ENCODE peak calls at places on chromosomes 12 and 14, in six cellular contexts. One of them, this sample, is unnamed.

GRCh38 chr14:77615231-77616132 is 955 bp downstream of the SPTLC2 start:
- DNase-seq in NCI-H2081: no peak
- DNase-seq in DMS153: no peak
- DNase-seq in pancreas: no peak
- DNase-seq in cerebellar cortex: peak; percentile 41
- DNase-seq in activated gamma-delta T cell treated with Interleukin-2 at 50 U/mL for 16 hours: peak; percentile 3
- DNase-seq in this sample: peak; percentile 46

GRCh38 chr14:85817430-85817829 is 287.5 kb downstream of the FLRT2 start:
- DNase-seq in NCI-H2081: no peak
- DNase-seq in DMS153: no peak
- DNase-seq in pancreas: no peak
- DNase-seq in cerebellar cortex: no peak
- DNase-seq in activated gamma-delta T cell treated with Interleukin-2 at 50 U/mL for 16 hours: no peak
- DNase-seq in this sample: no peak

GRCh38 chr14:81137316-81137715 is 83.4 kb downstream of the GTF2A1 start:
- DNase-seq in NCI-H2081: no peak
- DNase-seq in DMS153: no peak
- DNase-seq in pancreas: no peak
- DNase-seq in cerebellar cortex: no peak
- DNase-seq in activated gamma-delta T cell treated with Interleukin-2 at 50 U/mL for 16 hours: no peak
- DNase-seq in this sample: peak; percentile 79

GRCh38 chr14:91511014-91511466 is 930 bp upstream of the PPP4R3A start:
- DNase-seq in NCI-H2081: no peak
- DNase-seq in DMS153: no peak
- DNase-seq in pancreas: peak; percentile 22
- DNase-seq in cerebellar cortex: peak; percentile 53
- DNase-seq in activated gamma-delta T cell treated with Interleukin-2 at 50 U/mL for 16 hours: no peak
- DNase-seq in this sample: no peak

GRCh38 chr14:75084513-75084912 is 15.1 kb downstream of the ZC2HC1C start:
- DNase-seq in NCI-H2081: no peak
- DNase-seq in DMS153: no peak
- DNase-seq in pancreas: no peak
- DNase-seq in cerebellar cortex: no peak
- DNase-seq in activated gamma-delta T cell treated with Interleukin-2 at 50 U/mL for 16 hours: no peak
- DNase-seq in this sample: no peak

GRCh38 chr14:88323520-88324199 is 591 bp upstream of the KCNK10 start:
- DNase-seq in NCI-H2081: peak; percentile 42
- DNase-seq in DMS153: no peak
- DNase-seq in pancreas: peak; percentile 14
- DNase-seq in cerebellar cortex: no peak
- DNase-seq in activated gamma-delta T cell treated with Interleukin-2 at 50 U/mL for 16 hours: no peak
- DNase-seq in this sample: peak; percentile 27

GRCh38 chr14:96631621-96632362 is 129.6 kb downstream of the PAPOLA start:
- DNase-seq in NCI-H2081: no peak
- DNase-seq in DMS153: no peak
- DNase-seq in pancreas: no peak
- DNase-seq in cerebellar cortex: no peak
- DNase-seq in activated gamma-delta T cell treated with Interleukin-2 at 50 U/mL for 16 hours: no peak
- DNase-seq in this sample: no peak

GRCh38 chr14:68460541-68460940 is 332.3 kb downstream of the ZFP36L1 start:
- DNase-seq in NCI-H2081: no peak
- DNase-seq in DMS153: no peak
- DNase-seq in pancreas: no peak
- DNase-seq in cerebellar cortex: no peak
- DNase-seq in activated gamma-delta T cell treated with Interleukin-2 at 50 U/mL for 16 hours: no peak
- DNase-seq in this sample: no peak

GRCh38 chr12:102371177-102371576 is 109.2 kb downstream of the IGF1 start:
- DNase-seq in NCI-H2081: no peak
- DNase-seq in DMS153: no peak
- DNase-seq in pancreas: no peak
- DNase-seq in cerebellar cortex: no peak
- DNase-seq in activated gamma-delta T cell treated with Interleukin-2 at 50 U/mL for 16 hours: no peak
- DNase-seq in this sample: no peak

GRCh38 chr12:62629413-62629812 is 162.8 kb downstream of the MON2 start:
- DNase-seq in NCI-H2081: no peak
- DNase-seq in DMS153: no peak
- DNase-seq in pancreas: no peak
- DNase-seq in cerebellar cortex: peak; percentile 61
- DNase-seq in activated gamma-delta T cell treated with Interleukin-2 at 50 U/mL for 16 hours: no peak
- DNase-seq in this sample: no peak

GRCh38 chr14:22689186-22689585 is 45.0 kb upstream of the OR6J1 start:
- DNase-seq in NCI-H2081: no peak
- DNase-seq in DMS153: no peak
- DNase-seq in pancreas: peak; percentile 25
- DNase-seq in cerebellar cortex: no peak
- DNase-seq in activated gamma-delta T cell treated with Interleukin-2 at 50 U/mL for 16 hours: no peak
- DNase-seq in this sample: peak; percentile 96

GRCh38 chr12:40183745-40184144 is 41.1 kb upstream of the LRRK2 start:
- DNase-seq in NCI-H2081: no peak
- DNase-seq in DMS153: no peak
- DNase-seq in pancreas: no peak
- DNase-seq in cerebellar cortex: no peak
- DNase-seq in activated gamma-delta T cell treated with Interleukin-2 at 50 U/mL for 16 hours: no peak
- DNase-seq in this sample: no peak

GRCh38 chr12:34219046-34219770 is 196.9 kb downstream of the ALG10 start:
- DNase-seq in NCI-H2081: no peak
- DNase-seq in DMS153: no peak
- DNase-seq in pancreas: no peak
- DNase-seq in cerebellar cortex: no peak
- DNase-seq in activated gamma-delta T cell treated with Interleukin-2 at 50 U/mL for 16 hours: no peak
- DNase-seq in this sample: no peak